ENCODE peak calls at places on chromosome 13, in six cellular contexts. One of them, this sample, is unnamed.

GRCh38 chr13:114154476-114154875 is 22.1 kb upstream of the RASA3 start:
- DNase-seq in HCT116: no peak
- DNase-seq in brain microvascular endothelial cell: no peak
- DNase-seq in GM12865: no peak
- DNase-seq in tibial nerve: no peak
- DNase-seq in vagina: no peak
- DNase-seq in this sample: no peak

GRCh38 chr13:76969488-76970365 is 21.4 kb downstream of the ACOD1 start:
- DNase-seq in GM12865: no peak
- DNase-seq in tibial nerve: no peak
- DNase-seq in brain microvascular endothelial cell: no peak
- DNase-seq in HCT116: no peak
- DNase-seq in vagina: no peak
- DNase-seq in this sample: no peak

GRCh38 chr13:28429685-28430290 is 65.1 kb downstream of the FLT1 start:
- DNase-seq in HCT116: no peak
- DNase-seq in vagina: no peak
- DNase-seq in GM12865: peak
- DNase-seq in brain microvascular endothelial cell: no peak
- DNase-seq in tibial nerve: no peak
- DNase-seq in this sample: no peak

GRCh38 chr13:24052547-24052981 is 108.0 kb upstream of the SPATA13 start:
- DNase-seq in tibial nerve: no peak
- DNase-seq in vagina: no peak
- DNase-seq in brain microvascular endothelial cell: no peak
- DNase-seq in HCT116: no peak
- DNase-seq in GM12865: no peak
- DNase-seq in this sample: no peak

GRCh38 chr13:98869408-98870090 is 108.3 kb downstream of the DOCK9 start:
- DNase-seq in brain microvascular endothelial cell: no peak
- DNase-seq in tibial nerve: no peak
- DNase-seq in HCT116: no peak
- DNase-seq in GM12865: peak
- DNase-seq in vagina: no peak
- DNase-seq in this sample: no peak

GRCh38 chr13:108895220-108895704 is 265.9 kb downstream of the MYO16 start:
- DNase-seq in brain microvascular endothelial cell: peak
- DNase-seq in HCT116: no peak
- DNase-seq in GM12865: peak
- DNase-seq in tibial nerve: peak
- DNase-seq in vagina: no peak
- DNase-seq in this sample: no peak

GRCh38 chr13:27379694-27380596 is 44.5 kb upstream of the GTF3A start:
- DNase-seq in brain microvascular endothelial cell: peak
- DNase-seq in tibial nerve: peak
- DNase-seq in GM12865: peak
- DNase-seq in vagina: no peak
- DNase-seq in HCT116: peak
- DNase-seq in this sample: no peak

GRCh38 chr13:27053902-27054595 is 117.6 kb downstream of the USP12 start:
- DNase-seq in brain microvascular endothelial cell: peak
- DNase-seq in vagina: no peak
- DNase-seq in tibial nerve: no peak
- DNase-seq in HCT116: peak
- DNase-seq in GM12865: no peak
- DNase-seq in this sample: peak

GRCh38 chr13:113862191-113862765 is 1.6 kb downstream of the GAS6 start:
- DNase-seq in GM12865: no peak
- DNase-seq in tibial nerve: no peak
- DNase-seq in brain microvascular endothelial cell: no peak
- DNase-seq in HCT116: no peak
- DNase-seq in vagina: no peak
- DNase-seq in this sample: no peak

GRCh38 chr13:44052843-44053607 is 173.3 kb downstream of the LACC1 start:
- DNase-seq in HCT116: no peak
- DNase-seq in vagina: no peak
- DNase-seq in GM12865: no peak
- DNase-seq in tibial nerve: no peak
- DNase-seq in brain microvascular endothelial cell: peak
- DNase-seq in this sample: no peak

GRCh38 chr13:54379461-54379860 is 1350.8 kb downstream of the OLFM4 start:
- DNase-seq in vagina: no peak
- DNase-seq in brain microvascular endothelial cell: no peak
- DNase-seq in GM12865: no peak
- DNase-seq in tibial nerve: no peak
- DNase-seq in HCT116: no peak
- DNase-seq in this sample: no peak

GRCh38 chr13:95056266-95056665 is 245.0 kb downstream of the ABCC4 start:
- DNase-seq in HCT116: no peak
- DNase-seq in tibial nerve: no peak
- DNase-seq in GM12865: no peak
- DNase-seq in brain microvascular endothelial cell: no peak
- DNase-seq in vagina: no peak
- DNase-seq in this sample: no peak

GRCh38 chr13:24184265-24184841 is 23.8 kb downstream of the SPATA13 start:
- DNase-seq in brain microvascular endothelial cell: no peak
- DNase-seq in vagina: no peak
- DNase-seq in tibial nerve: no peak
- DNase-seq in HCT116: no peak
- DNase-seq in GM12865: no peak
- DNase-seq in this sample: no peak

GRCh38 chr13:73729046-73729445 is 405.2 kb downstream of the KLF12 start:
- DNase-seq in vagina: no peak
- DNase-seq in HCT116: no peak
- DNase-seq in GM12865: no peak
- DNase-seq in tibial nerve: no peak
- DNase-seq in brain microvascular endothelial cell: no peak
- DNase-seq in this sample: no peak

GRCh38 chr13:29924482-29924884 is 74.1 kb upstream of the UBL3 start:
- DNase-seq in brain microvascular endothelial cell: peak
- DNase-seq in tibial nerve: no peak
- DNase-seq in HCT116: no peak
- DNase-seq in vagina: no peak
- DNase-seq in GM12865: no peak
- DNase-seq in this sample: no peak

GRCh38 chr13:84571264-84571663 is 689.0 kb upstream of the SLITRK1 start:
- DNase-seq in vagina: no peak
- DNase-seq in tibial nerve: no peak
- DNase-seq in brain microvascular endothelial cell: no peak
- DNase-seq in GM12865: no peak
- DNase-seq in HCT116: no peak
- DNase-seq in this sample: no peak

GRCh38 chr13:36925603-36926002 is 5.6 kb upstream of the SMAD9 start:
- DNase-seq in HCT116: no peak
- DNase-seq in GM12865: no peak
- DNase-seq in brain microvascular endothelial cell: no peak
- DNase-seq in tibial nerve: no peak
- DNase-seq in vagina: no peak
- DNase-seq in this sample: no peak

GRCh38 chr13:48873598-48873997 is 102.1 kb upstream of the FNDC3A start:
- DNase-seq in vagina: no peak
- DNase-seq in tibial nerve: no peak
- DNase-seq in GM12865: no peak
- DNase-seq in HCT116: no peak
- DNase-seq in brain microvascular endothelial cell: no peak
- DNase-seq in this sample: no peak

GRCh38 chr13:21478881-21479808 is 20.0 kb upstream of the ZDHHC20 start:
- DNase-seq in vagina: no peak
- DNase-seq in GM12865: peak
- DNase-seq in tibial nerve: peak
- DNase-seq in HCT116: peak
- DNase-seq in brain microvascular endothelial cell: peak
- DNase-seq in this sample: peak

GRCh38 chr13:93262729-93263128 is 36.1 kb downstream of the GPC6 start:
- DNase-seq in vagina: no peak
- DNase-seq in HCT116: no peak
- DNase-seq in GM12865: no peak
- DNase-seq in tibial nerve: no peak
- DNase-seq in brain microvascular endothelial cell: peak
- DNase-seq in this sample: no peak

GRCh38 chr13:20528451-20528850 is 2.8 kb upstream of the CRYL1 start:
- DNase-seq in vagina: no peak
- DNase-seq in tibial nerve: no peak
- DNase-seq in GM12865: peak
- DNase-seq in brain microvascular endothelial cell: no peak
- DNase-seq in HCT116: no peak
- DNase-seq in this sample: no peak

GRCh38 chr13:35140321-35140720 is 198.3 kb downstream of the NBEA start:
- DNase-seq in GM12865: no peak
- DNase-seq in HCT116: no peak
- DNase-seq in brain microvascular endothelial cell: no peak
- DNase-seq in vagina: no peak
- DNase-seq in tibial nerve: no peak
- DNase-seq in this sample: peak

GRCh38 chr13:35140831-35141230 is 198.8 kb downstream of the NBEA start:
- DNase-seq in tibial nerve: no peak
- DNase-seq in GM12865: no peak
- DNase-seq in brain microvascular endothelial cell: no peak
- DNase-seq in HCT116: no peak
- DNase-seq in vagina: no peak
- DNase-seq in this sample: peak

GRCh38 chr13:35143123-35143522 is 201.1 kb downstream of the NBEA start:
- DNase-seq in GM12865: no peak
- DNase-seq in tibial nerve: no peak
- DNase-seq in vagina: no peak
- DNase-seq in brain microvascular endothelial cell: no peak
- DNase-seq in HCT116: no peak
- DNase-seq in this sample: no peak

GRCh38 chr13:35136585-35136984 is 194.5 kb downstream of the NBEA start:
- DNase-seq in brain microvascular endothelial cell: no peak
- DNase-seq in vagina: no peak
- DNase-seq in tibial nerve: no peak
- DNase-seq in HCT116: no peak
- DNase-seq in GM12865: peak
- DNase-seq in this sample: no peak

DNA sequence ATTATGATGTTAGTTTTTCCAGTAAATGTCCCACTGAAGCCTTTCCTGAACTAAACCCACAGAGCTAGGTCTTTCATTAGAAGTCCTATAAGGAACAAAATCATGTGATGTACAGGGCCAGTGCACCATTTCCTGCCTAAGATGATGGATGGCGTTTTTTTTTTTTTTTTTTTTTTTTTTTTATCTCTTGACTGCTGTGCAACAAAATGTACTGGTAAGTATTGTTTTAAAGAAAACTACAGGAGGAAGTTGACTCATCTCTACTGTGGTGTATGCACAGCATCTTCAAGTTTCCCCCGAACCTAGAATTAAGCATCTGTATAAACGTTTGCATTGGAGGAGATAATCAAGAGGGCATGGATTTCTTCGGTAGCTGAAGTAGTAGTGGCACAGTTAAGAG is 197.5 kb downstream of the NBEA start:
- DNase-seq in brain microvascular endothelial cell: peak
- DNase-seq in vagina: no peak
- DNase-seq in GM12865: no peak
- DNase-seq in tibial nerve: no peak
- DNase-seq in HCT116: no peak
- DNase-seq in this sample: peak
- H3K4me3 ChIP-seq in brain microvascular endothelial cell: no peak
- H3K4me3 ChIP-seq in vagina: no peak
- H3K4me3 ChIP-seq in GM12865: no peak
- H3K4me3 ChIP-seq in tibial nerve: no peak
- H3K4me3 ChIP-seq in HCT116: no peak
- H3K4me3 ChIP-seq in this sample: no peak

GRCh38 chr13:80048802-80049201 is 292.1 kb downstream of the SPRY2 start:
- DNase-seq in HCT116: peak
- DNase-seq in tibial nerve: peak
- DNase-seq in GM12865: peak
- DNase-seq in brain microvascular endothelial cell: peak
- DNase-seq in vagina: no peak
- DNase-seq in this sample: peak
- H3K4me3 ChIP-seq in HCT116: no peak
- H3K4me3 ChIP-seq in tibial nerve: no peak
- H3K4me3 ChIP-seq in GM12865: no peak
- H3K4me3 ChIP-seq in brain microvascular endothelial cell: no peak
- H3K4me3 ChIP-seq in vagina: no peak
- H3K4me3 ChIP-seq in this sample: no peak

GRCh38 chr13:101467415-101467814 is 14.9 kb downstream of the ITGBL1 start:
- DNase-seq in GM12865: no peak
- DNase-seq in brain microvascular endothelial cell: no peak
- DNase-seq in tibial nerve: no peak
- DNase-seq in HCT116: no peak
- DNase-seq in vagina: no peak
- DNase-seq in this sample: no peak
- H3K4me3 ChIP-seq in GM12865: no peak
- H3K4me3 ChIP-seq in brain microvascular endothelial cell: no peak
- H3K4me3 ChIP-seq in tibial nerve: no peak
- H3K4me3 ChIP-seq in HCT116: no peak
- H3K4me3 ChIP-seq in vagina: no peak
- H3K4me3 ChIP-seq in this sample: no peak

GRCh38 chr13:26019881-26020535 is 31.8 kb downstream of the SHISA2 start:
- DNase-seq in vagina: no peak
- DNase-seq in GM12865: no peak
- DNase-seq in brain microvascular endothelial cell: peak
- DNase-seq in tibial nerve: no peak
- DNase-seq in HCT116: no peak
- DNase-seq in this sample: no peak
- H3K4me3 ChIP-seq in vagina: no peak
- H3K4me3 ChIP-seq in GM12865: no peak
- H3K4me3 ChIP-seq in brain microvascular endothelial cell: no peak
- H3K4me3 ChIP-seq in tibial nerve: no peak
- H3K4me3 ChIP-seq in HCT116: no peak
- H3K4me3 ChIP-seq in this sample: no peak

GRCh38 chr13:80655778-80656518 is 315.0 kb upstream of the SPRY2 start:
- DNase-seq in HCT116: no peak
- DNase-seq in tibial nerve: no peak
- DNase-seq in vagina: no peak
- DNase-seq in GM12865: no peak
- DNase-seq in brain microvascular endothelial cell: no peak
- DNase-seq in this sample: no peak

GRCh38 chr13:80649274-80649673 is 308.3 kb upstream of the SPRY2 start:
- DNase-seq in tibial nerve: no peak
- DNase-seq in brain microvascular endothelial cell: no peak
- DNase-seq in GM12865: no peak
- DNase-seq in HCT116: no peak
- DNase-seq in vagina: no peak
- DNase-seq in this sample: no peak

GRCh38 chr13:80658705-80659104 is 317.8 kb upstream of the SPRY2 start:
- DNase-seq in GM12865: no peak
- DNase-seq in vagina: no peak
- DNase-seq in tibial nerve: no peak
- DNase-seq in HCT116: no peak
- DNase-seq in brain microvascular endothelial cell: no peak
- DNase-seq in this sample: no peak

GRCh38 chr13:80654638-80655249 is 313.8 kb upstream of the SPRY2 start:
- DNase-seq in GM12865: no peak
- DNase-seq in tibial nerve: no peak
- DNase-seq in vagina: no peak
- DNase-seq in HCT116: no peak
- DNase-seq in brain microvascular endothelial cell: no peak
- DNase-seq in this sample: no peak
- H3K4me3 ChIP-seq in GM12865: no peak
- H3K4me3 ChIP-seq in tibial nerve: no peak
- H3K4me3 ChIP-seq in vagina: no peak
- H3K4me3 ChIP-seq in HCT116: no peak
- H3K4me3 ChIP-seq in brain microvascular endothelial cell: peak
- H3K4me3 ChIP-seq in this sample: no peak

This sample was measured in HFF-Myc.